ENCODE peak calls at places on chromosomes 11 and 22, in ten cellular contexts. O is stimulated activated CD8-positive, alpha-beta memory T cell treated with anti-CD3 and anti-CD28 coated beads, Interleukin-4, amount 100 ng/mL, for 4 hours; G is NCI-H2081; J is renal cortical epithelial cell; P is substantia nigra; B is HT-29; Z is retinal pigment epithelial cell; K is MM.1S; X is stimulated activated naive CD4-positive, alpha-beta T cell; H is endothelial cell. T is an unnamed sample.

GRCh38 chr11:72321381-72321996 is 77.5 kb upstream of the PHOX2A start:
- DNase-seq in J (peak; percentile 61), B (no peak), Z (no peak), X (no peak), K (no peak), O (no peak), P (no peak), H (no peak), G (no peak), T (no peak)

GRCh38 chr11:36186340-36186739 is 102.9 kb downstream of the COMMD9 start:
- DNase-seq in Z (peak; percentile 34), X (no peak), K (no peak), O (no peak), H (no peak), P (no peak), J (peak; percentile 42), G (peak; percentile 87), B (no peak), T (no peak)

GRCh38 chr22:19942071-19942885 is 660 bp upstream of the TXNRD2 start:
- DNase-seq in O (no peak), B (peak; percentile 50), P (no peak), J (peak; percentile 56), G (no peak), K (peak; percentile 10), H (no peak), Z (no peak), X (no peak), T (no peak)

GRCh38 chr22:17575681-17576080 is 12.4 kb downstream of the SLC25A18 start:
- DNase-seq in P (peak; percentile 45), B (no peak), K (no peak), O (no peak), Z (no peak), G (no peak), J (no peak), H (no peak), X (no peak), T (no peak)

GRCh38 chr22:50148991-50149721 is 21.4 kb upstream of the PANX2 start:
- DNase-seq in P (peak; percentile 65), K (peak; percentile 72), O (peak; percentile 35), Z (no peak), B (peak; percentile 80), G (peak; percentile 43), X (peak; percentile 56), J (peak; percentile 54), H (peak; percentile 67), T (peak; percentile 67)

GRCh38 chr11:8192016-8192895 is 23.4 kb upstream of the RIC3 start:
- DNase-seq in O (no peak), P (peak; percentile 64), K (peak; percentile 47), Z (peak; percentile 24), X (no peak), H (peak; percentile 81), B (peak; percentile 78), J (peak; percentile 59), G (peak; percentile 66), T (no peak)

GRCh38 chr11:9969068-9969467 is 305.2 kb downstream of the SWAP70 start:
- DNase-seq in Z (no peak), O (no peak), B (no peak), J (no peak), K (no peak), P (no peak), G (no peak), H (no peak), X (no peak), T (no peak)

GRCh38 chr22:31912402-31912733 is 32.0 kb upstream of the YWHAH start:
- DNase-seq in Z (no peak), X (no peak), K (no peak), J (no peak), B (no peak), H (no peak), O (no peak), P (no peak), G (no peak), T (no peak)

GRCh38 chr11:45252134-45252856 is 33.8 kb downstream of the SYT13 start:
- DNase-seq in Z (no peak), K (peak; percentile 72), B (peak; percentile 81), X (no peak), G (peak; percentile 24), O (no peak), P (no peak), H (peak; percentile 85), J (peak; percentile 60), T (no peak)

GRCh38 chr11:118791015-118791960 is at the start of gene DDX6:
- DNase-seq in X (peak; percentile 84), O (peak; percentile 70), K (peak; percentile 80), G (peak; percentile 84), P (peak; percentile 86), H (peak; percentile 92), B (peak; percentile 85), J (peak; percentile 58), Z (peak; percentile 51), T (peak; percentile 87)

GRCh38 chr11:1082728-1083620 is 8.3 kb downstream of the MUC2 start:
- DNase-seq in O (no peak), H (no peak), P (no peak), B (no peak), K (no peak), Z (no peak), G (no peak), J (no peak), X (no peak), T (no peak)

GRCh38 chr11:24453129-24453723 is 43.6 kb upstream of the LUZP2 start:
- DNase-seq in P (no peak), Z (no peak), K (no peak), J (no peak), X (no peak), H (no peak), G (no peak), O (no peak), B (no peak), T (no peak)

GRCh38 chr11:36540998-36541397 is 26.8 kb upstream of the RAG1 start:
- DNase-seq in K (peak; percentile 78), J (peak; percentile 56), O (no peak), P (peak; percentile 33), H (peak; percentile 66), Z (no peak), X (no peak), B (peak; percentile 68), G (peak; percentile 22), T (peak; percentile 31)